ENCODE peak calls at places on chromosomes 13 and 19, in six cellular contexts. V, D, H, Y, M and E are unnamed samples.

GRCh38 chr19:40398417-40399056 is 8.6 kb upstream of the HIPK4 start:
- DNase-seq in V (peak), Y (no peak), M (no peak), H (no peak), D (peak), E (peak)

GRCh38 chr13:98393873-98394272 is 183.0 kb downstream of the STK24 start:
- DNase-seq in M (no peak), H (no peak), V (no peak), Y (no peak), D (no peak), E (no peak)

GRCh38 chr13:65595881-65596280 is 1634.3 kb downstream of the PCDH9 start:
- DNase-seq in H (no peak), V (no peak), D (no peak), M (peak), Y (no peak), E (no peak)

GRCh38 chr19:11479470-11480080 is 1.3 kb downstream of the ELAVL3 start:
- DNase-seq in H (no peak), V (peak), D (peak), Y (no peak), M (no peak), E (no peak)

GRCh38 chr13:94031609-94032008 is 447.9 kb downstream of the DCT start:
- DNase-seq in V (no peak), H (no peak), Y (no peak), D (no peak), M (peak), E (no peak)

GRCh38 chr19:16660763-16661479 is at the start of gene TMEM38A:
- DNase-seq in D (peak), M (no peak), H (no peak), Y (peak), V (peak), E (no peak)

GRCh38 chr19:51259348-51260245 is 8.7 kb downstream of the SIGLECL1 start:
- DNase-seq in V (peak), H (no peak), M (peak), D (no peak), Y (no peak), E (peak)

GRCh38 chr13:103803349-103803748 is 737.1 kb upstream of the SLC10A2 start:
- DNase-seq in M (no peak), H (no peak), Y (no peak), V (no peak), D (no peak), E (no peak)

GRCh38 chr19:10424011-10424637 is 3.8 kb downstream of the PDE4A start:
- DNase-seq in D (peak), V (peak), M (peak), Y (peak), H (no peak), E (peak)

GRCh38 chr19:29858621-29859020 is 46.8 kb downstream of the CCNE1 start:
- DNase-seq in D (no peak), V (peak), H (no peak), M (no peak), Y (no peak), E (no peak)

GRCh38 chr13:41311607-41312500 is 787 bp downstream of the NAA16 start:
- DNase-seq in H (no peak), M (peak), Y (peak), D (peak), V (peak), E (peak)

GRCh38 chr13:20016649-20017364 is 58.3 kb downstream of the ZMYM2 start:
- DNase-seq in Y (no peak), M (no peak), V (peak), H (no peak), D (no peak), E (no peak)

GRCh38 chr13:36345438-36346221 is 564 bp downstream of the SPART start:
- DNase-seq in M (peak), D (peak), Y (peak), H (peak), V (peak), E (peak)

GRCh38 chr13:106213028-106213427 is 322.4 kb downstream of the EFNB2 start:
- DNase-seq in H (no peak), D (no peak), Y (no peak), M (no peak), V (peak), E (no peak)

GRCh38 chr13:44128522-44128921 is 245.1 kb upstream of the SERP2 start:
- DNase-seq in Y (peak), V (no peak), M (no peak), D (no peak), H (no peak), E (no peak)

GRCh38 chr19:44662686-44663085 is 8.6 kb upstream of the CEACAM19 start:
- DNase-seq in D (no peak), M (no peak), V (no peak), Y (no peak), H (no peak), E (no peak)

GRCh38 chr19:45401815-45402468 is 2.9 kb downstream of the PPP1R13L start:
- DNase-seq in M (peak), D (no peak), V (no peak), H (no peak), Y (no peak), E (no peak)

GRCh38 chr19:51366999-51367564 is 894 bp upstream of the ETFB start:
- DNase-seq in M (no peak), V (no peak), Y (peak), H (no peak), D (peak), E (peak)

GRCh38 chr13:43686557-43686956 is 100.2 kb downstream of the ENOX1 start:
- DNase-seq in V (no peak), M (peak), Y (peak), H (no peak), D (no peak), E (peak)

GRCh38 chr19:13298565-13299481 is 148.6 kb downstream of the IER2 start:
- DNase-seq in D (no peak), H (no peak), Y (no peak), M (no peak), V (peak), E (no peak)

GRCh38 chr19:55503447-55504251 is 15.4 kb downstream of the SSC5D start:
- DNase-seq in H (peak), D (peak), Y (peak), M (peak), V (peak), E (peak)

GRCh38 chr19:7926021-7926726 is at the start of gene CTXN1:
- DNase-seq in D (peak), M (peak), V (peak), Y (peak), H (no peak), E (no peak)

GRCh38 chr13:114057131-114058050 is 75.0 kb downstream of the RASA3 start:
- DNase-seq in Y (no peak), H (no peak), M (no peak), V (no peak), D (no peak), E (no peak)

GRCh38 chr13:24149306-24150032 is 11.1 kb upstream of the SPATA13 start:
- DNase-seq in M (peak), V (no peak), Y (no peak), D (no peak), H (no peak), E (no peak)

GRCh38 chr13:107258599-107259187 is 690.8 kb upstream of the ARGLU1 start:
- DNase-seq in Y (no peak), D (no peak), H (no peak), V (no peak), M (peak), E (peak)

GRCh38 chr19:32674153-32674958 is 624 bp downstream of the ANKRD27 start:
- DNase-seq in D (no peak), Y (no peak), M (no peak), V (no peak), H (no peak), E (no peak)

GRCh38 chr13:23621316-23621645 is 51.1 kb downstream of the TNFRSF19 start:
- DNase-seq in M (peak), D (no peak), V (no peak), Y (no peak), H (no peak), E (peak)

GRCh38 chr19:19280561-19280960 is 7.5 kb upstream of the TM6SF2 start:
- DNase-seq in D (no peak), V (no peak), Y (no peak), M (peak), H (no peak), E (no peak)

GRCh38 chr13:66996503-66996902 is 233.6 kb downstream of the PCDH9 start:
- DNase-seq in M (peak), Y (no peak), V (no peak), H (no peak), D (no peak), E (peak)

GRCh38 chr19:18204394-18205179 is 745 bp upstream of the RAB3A start:
- DNase-seq in D (peak), H (no peak), Y (peak), M (no peak), V (peak), E (no peak)

GRCh38 chr13:47087841-47088240 is 191.0 kb upstream of the HTR2A start:
- DNase-seq in D (no peak), Y (no peak), H (no peak), M (peak), V (no peak), E (no peak)

GRCh38 chr13:41931337-41931736 is 29.6 kb downstream of the VWA8 start:
- DNase-seq in Y (no peak), H (no peak), V (no peak), M (peak), D (no peak), E (no peak)

GRCh38 chr13:50129923-50130685 is 114.9 kb downstream of the KCNRG start:
- DNase-seq in Y (peak), D (peak), V (peak), H (no peak), M (peak), E (no peak)

GRCh38 chr13:50128406-50129048 is 113.3 kb downstream of the KCNRG start:
- DNase-seq in V (peak), M (no peak), D (no peak), H (no peak), Y (no peak), E (no peak)

GRCh38 chr13:50131998-50132936 is 117.0 kb downstream of the KCNRG start:
- DNase-seq in Y (no peak), D (no peak), V (peak), H (no peak), M (no peak), E (no peak)

GRCh38 chr13:50129065-50129922 is 114.0 kb downstream of the KCNRG start:
- DNase-seq in D (peak), H (no peak), Y (peak), M (no peak), V (peak), E (no peak)

GRCh38 chr13:50130686-50131051 is 115.4 kb downstream of the KCNRG start:
- DNase-seq in D (peak), M (peak), H (no peak), V (peak), Y (no peak), E (peak)
- H3K4me3 ChIP-seq in D (no peak), M (peak), H (no peak), V (peak), Y (peak), E (peak)

GRCh38 chr19:4522291-4523002 is 4.2 kb upstream of the PLIN4 start:
- DNase-seq in H (no peak), M (no peak), D (no peak), Y (no peak), V (no peak), E (no peak)
- H3K4me3 ChIP-seq in H (no peak), M (no peak), D (no peak), Y (no peak), V (no peak), E (no peak)

GRCh38 chr13:99967884-99968520 is 3.6 kb downstream of the ZIC5 start:
- DNase-seq in D (no peak), Y (no peak), M (no peak), H (no peak), V (peak), E (no peak)
- H3K4me3 ChIP-seq in D (no peak), Y (peak), M (no peak), H (peak), V (peak), E (no peak)

GRCh38 chr13:97339019-97339988 is 94.7 kb upstream of the RAP2A start:
- DNase-seq in Y (peak), D (no peak), M (peak), H (no peak), V (no peak), E (no peak)
- H3K4me3 ChIP-seq in Y (peak), D (no peak), M (no peak), H (no peak), V (no peak), E (no peak)

GRCh38 chr19:35270381-35270811 is 1.6 kb downstream of the USF2 start:
- DNase-seq in D (no peak), H (no peak), M (no peak), V (no peak), Y (no peak), E (no peak)
- H3K4me3 ChIP-seq in D (no peak), H (no peak), M (no peak), V (no peak), Y (no peak), E (no peak)

DNA sequence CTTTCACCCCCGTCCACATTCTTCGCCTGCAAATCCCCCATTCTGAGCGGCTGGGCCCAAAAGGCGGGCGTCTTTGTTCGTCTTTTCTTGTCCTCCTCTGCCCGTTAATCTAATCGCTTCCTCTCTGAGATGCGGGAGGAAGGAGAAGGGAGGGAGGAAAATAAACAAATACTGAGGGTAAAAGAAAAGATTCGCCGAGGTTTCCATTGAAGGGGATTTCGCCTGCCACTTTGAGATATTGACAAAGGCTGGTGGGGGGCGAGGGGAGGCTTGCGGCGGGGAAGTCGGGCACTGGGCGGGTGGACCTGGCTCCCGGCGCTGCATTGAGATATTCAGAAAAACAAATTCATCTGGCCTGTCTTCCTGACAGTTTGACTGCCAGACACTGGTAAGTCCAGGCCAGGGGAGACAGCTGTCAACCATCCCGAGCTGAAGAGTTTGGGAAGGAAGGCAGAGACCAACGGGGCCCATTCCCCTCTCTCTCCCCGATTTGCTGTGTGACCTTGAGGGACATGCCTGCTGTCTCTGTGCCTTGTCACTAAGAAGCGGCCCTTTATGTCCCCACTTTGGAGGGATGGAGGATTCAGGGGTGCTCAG is 37.7 kb downstream of the ZNRF4 start:
- DNase-seq in Y (no peak), H (no peak), V (no peak), M (no peak), D (no peak), E (no peak)
- H3K4me3 ChIP-seq in Y (no peak), H (no peak), V (no peak), M (no peak), D (no peak), E (no peak)

DNA sequence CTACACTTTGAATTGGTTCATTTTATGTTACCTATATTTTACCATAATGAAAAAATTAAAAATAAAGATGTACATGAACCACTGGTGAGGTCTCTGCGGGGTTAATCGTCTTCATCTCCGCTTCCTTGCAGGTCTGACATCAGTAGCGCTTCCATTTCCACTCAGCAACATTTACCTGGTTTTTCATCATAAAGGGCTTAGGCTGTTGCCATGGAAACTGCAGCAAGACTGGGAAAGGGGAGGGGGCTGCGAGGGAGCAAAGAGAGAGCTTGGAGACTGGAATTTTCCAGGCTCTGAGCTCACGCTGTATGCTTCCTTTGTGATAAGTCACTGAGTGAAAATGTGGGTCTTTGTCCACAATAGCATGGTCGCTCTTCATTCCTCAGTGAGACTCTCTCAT is 136.6 kb upstream of the USP29 start:
- DNase-seq in D (no peak), M (no peak), V (no peak), H (no peak), Y (no peak), E (no peak)
- H3K4me3 ChIP-seq in D (no peak), M (no peak), V (no peak), H (no peak), Y (no peak), E (no peak)